ENCODE peak calls at places on chromosomes 1 and 21, in ten cellular contexts. X, F, Q, M, E, Y, C, K, O and H are unnamed samples.

GRCh38 chr1:60431593-60431992 is 358.0 kb upstream of the C1orf87 start:
- DNase-seq in X (no peak), F (no peak), Q (no peak), M (no peak), E (no peak), Y (no peak), C (no peak), K (no peak), O (peak; percentile 17), H (no peak)

GRCh38 chr1:196732526-196732925 is 42.1 kb upstream of the CFHR3 start:
- DNase-seq in X (no peak), F (no peak), Q (no peak), M (peak; percentile 6), E (no peak), Y (no peak), C (no peak), K (no peak), O (no peak), H (no peak)

GRCh38 chr1:117810553-117810952 is 118.9 kb downstream of the GDAP2 start:
- DNase-seq in X (no peak), F (no peak), Q (no peak), M (no peak), E (no peak), Y (no peak), C (no peak), K (no peak), O (no peak), H (peak; percentile 86)

GRCh38 chr1:234913771-234914170 is 214.9 kb downstream of the TOMM20 start:
- DNase-seq in X (no peak), F (no peak), Q (no peak), M (no peak), E (no peak), Y (no peak), C (no peak), K (no peak), O (no peak), H (no peak)

GRCh38 chr21:41254090-41254700 is 62.4 kb upstream of the FAM3B start:
- DNase-seq in X (peak; percentile 57), F (peak; percentile 62), Q (no peak), M (no peak), E (no peak), Y (no peak), C (no peak), K (no peak), O (no peak), H (no peak)

GRCh38 chr21:24894324-24894723 is 713.0 kb downstream of the MRPL39 start:
- DNase-seq in X (no peak), F (no peak), Q (no peak), M (no peak), E (no peak), Y (no peak), C (no peak), K (no peak), O (no peak), H (no peak)

GRCh38 chr1:201443747-201444146 is 22.2 kb upstream of the TNNI1 start:
- DNase-seq in X (no peak), F (no peak), Q (no peak), M (no peak), E (no peak), Y (no peak), C (no peak), K (no peak), O (no peak), H (no peak)

GRCh38 chr1:162674018-162674608 is 41.8 kb downstream of the DDR2 start:
- DNase-seq in X (peak; percentile 70), F (peak; percentile 66), Q (no peak), M (no peak), E (no peak), Y (no peak), C (no peak), K (no peak), O (no peak), H (no peak)

GRCh38 chr1:76124196-76124595 is 49.6 kb downstream of the ST6GALNAC3 start:
- DNase-seq in X (no peak), F (peak; percentile 17), Q (no peak), M (no peak), E (no peak), Y (no peak), C (no peak), K (no peak), O (no peak), H (no peak)

GRCh38 chr21:44654576-44654950 is at the start of gene KRTAP12-4:
- DNase-seq in X (no peak), F (no peak), Q (no peak), M (no peak), E (no peak), Y (no peak), C (no peak), K (no peak), O (no peak), H (no peak)

GRCh38 chr1:168136709-168137514 is at the start of gene GPR161:
- DNase-seq in X (peak; percentile 36), F (peak; percentile 65), Q (no peak), M (peak; percentile 92), E (no peak), Y (no peak), C (no peak), K (no peak), O (peak; percentile 27), H (no peak)

GRCh38 chr1:201584510-201584991 is 45.6 kb downstream of the NAV1 start:
- DNase-seq in X (peak; percentile 89), F (peak; percentile 85), Q (no peak), M (no peak), E (no peak), Y (no peak), C (peak; percentile 62), K (no peak), O (no peak), H (no peak)

DNA sequence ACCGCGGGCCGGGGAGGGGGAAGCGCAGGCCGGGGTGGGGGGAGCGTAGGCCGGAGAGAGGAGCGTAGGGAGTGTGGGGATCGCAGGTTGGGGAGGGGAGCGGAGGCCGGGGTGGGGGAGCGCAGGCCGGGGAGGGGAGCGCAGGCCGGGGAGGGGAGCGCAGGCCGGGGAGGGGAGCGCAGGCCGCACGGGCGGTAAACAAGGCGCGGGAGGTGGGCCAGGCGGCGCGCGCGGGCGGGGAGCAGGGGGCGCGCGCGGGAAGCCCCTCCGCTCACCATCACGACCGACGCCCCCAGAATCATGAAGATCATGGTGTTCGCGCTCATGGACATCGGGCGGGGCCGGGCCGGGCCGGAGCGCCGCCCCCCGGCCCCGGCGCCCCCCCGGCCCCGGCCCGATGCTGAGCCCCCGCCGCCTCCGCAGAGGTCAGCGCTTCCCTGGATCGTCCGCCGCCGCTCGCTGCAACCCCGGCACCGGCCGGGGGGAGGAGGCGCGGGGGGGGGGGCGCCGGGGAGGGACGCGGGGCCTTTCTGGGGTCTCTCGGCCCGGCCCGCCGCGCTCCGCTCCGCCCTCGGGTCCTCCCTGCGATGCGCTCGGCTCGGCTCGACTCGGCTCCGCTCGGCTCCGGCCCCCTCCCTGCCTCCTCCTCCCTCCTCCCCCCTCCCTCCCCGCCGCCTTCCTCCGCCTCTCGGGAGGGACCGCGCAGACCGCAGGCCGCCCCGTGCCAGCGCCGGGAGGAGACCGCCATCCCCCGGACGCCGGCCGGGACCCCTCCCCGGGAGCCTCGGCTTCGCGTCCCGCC is at the start of gene TMEM240:
- DNase-seq in X (peak; percentile 69), F (peak; percentile 73), Q (peak; percentile 32), M (peak; percentile 92), E (peak; percentile 20), Y (no peak), C (peak; percentile 39), K (no peak), O (peak; percentile 62), H (no peak)
- H3K4me3 ChIP-seq in X (peak within 1 kb of the TSS; percentile 99), F (peak within 1 kb of the TSS; percentile 66), Q (peak within 1 kb of the TSS; percentile 69), M (peak within 1 kb of the TSS; percentile 59), E (peak within 1 kb of the TSS; percentile 79), Y (no peak within 1 kb of the TSS), C (peak within 1 kb of the TSS; percentile 56), K (no peak within 1 kb of the TSS), O (peak within 1 kb of the TSS; percentile 55), H (peak within 1 kb of the TSS; percentile 55)

GRCh38 chr1:204069887-204070286 is 3.0 kb upstream of the SOX13 start:
- DNase-seq in X (no peak), F (no peak), Q (no peak), M (no peak), E (no peak), Y (no peak), C (no peak), K (no peak), O (no peak), H (no peak)

GRCh38 chr1:204065174-204065985 is 7.5 kb upstream of the SOX13 start:
- DNase-seq in X (peak; percentile 12), F (no peak), Q (no peak), M (peak; percentile 82), E (no peak), Y (no peak), C (no peak), K (no peak), O (no peak), H (no peak)

GRCh38 chr1:204062106-204062505 is 10.8 kb upstream of the SOX13 start:
- DNase-seq in X (no peak), F (no peak), Q (no peak), M (no peak), E (no peak), Y (no peak), C (no peak), K (no peak), O (no peak), H (no peak)

GRCh38 chr1:204067935-204068334 is 5.0 kb upstream of the SOX13 start:
- DNase-seq in X (no peak), F (no peak), Q (no peak), M (no peak), E (no peak), Y (no peak), C (no peak), K (no peak), O (no peak), H (no peak)

GRCh38 chr1:204065986-204066300 is 7.0 kb upstream of the SOX13 start:
- DNase-seq in X (no peak), F (no peak), Q (no peak), M (no peak), E (no peak), Y (no peak), C (no peak), K (no peak), O (no peak), H (no peak)
- H3K4me3 ChIP-seq in X (no peak overlapping the region), F (no peak overlapping the region), Q (no peak overlapping the region), M (no peak overlapping the region), E (no peak overlapping the region), Y (no peak overlapping the region), C (no peak overlapping the region), K (no peak overlapping the region), O (no peak overlapping the region), H (no peak overlapping the region)

DNA sequence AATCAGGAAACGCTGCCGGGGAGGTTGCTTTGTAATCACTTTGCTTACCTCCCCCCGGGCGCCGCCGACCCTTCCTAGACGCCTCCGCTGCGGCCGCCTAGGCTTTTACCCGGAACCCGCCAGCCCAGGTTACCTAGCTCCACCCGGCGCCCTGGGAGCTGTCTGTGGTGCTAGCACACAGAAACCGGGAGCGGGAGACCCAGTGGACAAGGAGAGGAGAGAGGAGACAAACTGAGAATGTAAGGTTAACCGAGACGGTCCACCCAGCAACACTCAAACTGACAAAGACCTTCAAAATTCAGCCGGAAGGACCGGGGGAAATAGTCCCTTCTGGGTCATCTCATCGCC is 9.8 kb downstream of the BARHL2 start:
- DNase-seq in X (peak; percentile 15), F (peak; percentile 29), Q (no peak), M (peak; percentile 91), E (no peak), Y (peak; percentile 28), C (no peak), K (no peak), O (no peak), H (no peak)
- H3K4me3 ChIP-seq in X (no peak overlapping the region), F (no peak overlapping the region), Q (no peak overlapping the region), M (peak overlapping the region; percentile 44), E (peak overlapping the region; percentile 49), Y (no peak overlapping the region), C (no peak overlapping the region), K (no peak overlapping the region), O (no peak overlapping the region), H (no peak overlapping the region)

GRCh38 chr1:28883242-28883616 is 31.1 kb upstream of the EPB41 start:
- DNase-seq in X (no peak), F (no peak), Q (no peak), M (no peak), E (no peak), Y (no peak), C (no peak), K (no peak), O (no peak), H (no peak)
- H3K4me3 ChIP-seq in X (no peak overlapping the region), F (no peak overlapping the region), Q (no peak overlapping the region), M (no peak overlapping the region), E (no peak overlapping the region), Y (no peak overlapping the region), C (no peak overlapping the region), K (no peak overlapping the region), O (no peak overlapping the region), H (no peak overlapping the region)